ENCODE peak calls at places on chromosomes 11 and 22, in four cellular contexts. L is NCI-H1105, B is GM13977, I is DMS153. S is an unnamed sample.

GRCh38 chr22:19578180-19579004 is 54.2 kb upstream of the CLDN5 start:
- DNase-seq in L (no peak), I (no peak), B (no peak), S (no peak)

GRCh38 chr11:76155455-76156232 is 50.7 kb downstream of the WNT11 start:
- DNase-seq in B (no peak), I (no peak), L (no peak), S (no peak)

GRCh38 chr11:30321321-30321720 is 1.6 kb upstream of the ARL14EP start:
- DNase-seq in B (no peak), I (no peak), L (no peak), S (no peak)

GRCh38 chr11:78066471-78066870 is 2.8 kb downstream of the THRSP start:
- DNase-seq in L (no peak), B (no peak), I (no peak), S (no peak)

GRCh38 chr11:60370811-60371297 is 7.5 kb upstream of the MS4A7 start:
- DNase-seq in I (peak), L (peak), B (no peak), S (no peak)

GRCh38 chr22:28817919-28818859 is 17.8 kb upstream of the XBP1 start:
- DNase-seq in L (no peak), I (peak), B (no peak), S (peak)

GRCh38 chr11:100671471-100671870 is 15.6 kb upstream of the ARHGAP42 start:
- DNase-seq in L (no peak), B (no peak), I (no peak), S (no peak)

GRCh38 chr11:66906077-66906929 is 49.4 kb downstream of the LRFN4 start:
- DNase-seq in L (no peak), B (no peak), I (no peak), S (no peak)

GRCh38 chr22:25357606-25358420 is 138.4 kb downstream of the CRYBB2 start:
- DNase-seq in I (no peak), L (no peak), B (no peak), S (no peak)

GRCh38 chr11:92829121-92829520 is 140.3 kb upstream of the MTNR1B start:
- DNase-seq in L (no peak), I (no peak), B (no peak), S (no peak)

GRCh38 chr11:73980001-73980960 is 2.4 kb downstream of the UCP2 start:
- DNase-seq in B (peak), L (no peak), I (peak), S (peak)

GRCh38 chr22:41596776-41597634 is 7.4 kb upstream of the PMM1 start:
- DNase-seq in L (peak), I (peak), B (no peak), S (peak)

GRCh38 chr11:2101171-2101675 is 38.0 kb downstream of the IGF2 start:
- DNase-seq in I (no peak), L (no peak), B (no peak), S (no peak)

GRCh38 chr11:132048040-132048439 is 677.6 kb downstream of the NTM start:
- DNase-seq in L (no peak), I (no peak), B (no peak), S (no peak)

GRCh38 chr11:60500276-60500935 is 7.8 kb downstream of the MS4A12 start:
- DNase-seq in I (no peak), L (no peak), B (no peak), S (no peak)

GRCh38 chr22:18023509-18024275 is 669 bp downstream of the MICAL3 start:
- DNase-seq in I (peak), B (peak), L (peak), S (peak)